ENCODE peak calls at places on chromosomes 7 and 10, in seven cellular contexts. V, B, W, I, H, M and P are unnamed samples.

GRCh38 chr10:100679327-100679726 is 66.1 kb upstream of the PAX2 start:
- DNase-seq in V (no peak), H (no peak), I (no peak), W (no peak), M (no peak), B (no peak), P (no peak)

GRCh38 chr10:97734021-97734420 is 2.9 kb upstream of the ZFYVE27 start:
- DNase-seq in H (no peak), I (no peak), V (no peak), M (no peak), W (no peak), B (no peak), P (no peak)

GRCh38 chr7:131606346-131607290 is 50.2 kb upstream of the PODXL start:
- DNase-seq in M (no peak), V (no peak), H (no peak), B (peak), I (no peak), W (no peak), P (no peak)

GRCh38 chr10:34001087-34001580 is 666.7 kb upstream of the NRP1 start:
- DNase-seq in H (no peak), V (no peak), I (no peak), W (no peak), B (no peak), M (no peak), P (no peak)

GRCh38 chr10:51960494-51960895 is 261.1 kb upstream of the CSTF2T start:
- DNase-seq in W (no peak), M (peak), B (no peak), V (peak), I (peak), H (peak), P (peak)

GRCh38 chr7:129072410-129073063 is 17.6 kb upstream of the TNPO3 start:
- DNase-seq in W (no peak), I (no peak), V (no peak), B (no peak), M (no peak), H (no peak), P (no peak)

GRCh38 chr7:129914536-129915272 is 38.1 kb downstream of the UBE2H start:
- DNase-seq in B (no peak), M (peak), V (no peak), W (no peak), H (no peak), I (no peak), P (no peak)

GRCh38 chr7:157849726-157850125 is 512.9 kb downstream of the DNAJB6 start:
- DNase-seq in M (no peak), V (no peak), H (no peak), W (no peak), B (no peak), I (no peak), P (no peak)

GRCh38 chr10:112898540-112899395 is 51.3 kb upstream of the TCF7L2 start:
- DNase-seq in V (peak), I (no peak), H (peak), W (peak), B (no peak), M (peak), P (peak)

GRCh38 chr7:119374436-119374835 is 898.5 kb upstream of the KCND2 start:
- DNase-seq in W (no peak), B (no peak), V (no peak), M (no peak), H (no peak), I (no peak), P (no peak)

GRCh38 chr10:60479305-60480020 is 89.8 kb upstream of the ANK3 start:
- DNase-seq in W (no peak), V (no peak), B (no peak), H (peak), I (no peak), M (peak), P (no peak)

GRCh38 chr7:51325231-51325630 is 8.6 kb upstream of the COBL start:
- DNase-seq in H (no peak), B (no peak), M (no peak), W (no peak), V (no peak), I (no peak), P (no peak)

GRCh38 chr10:89278034-89278535 is 23.8 kb upstream of the IFIT2 start:
- DNase-seq in H (peak), V (peak), I (no peak), B (no peak), W (peak), M (peak), P (peak)

GRCh38 chr10:98608417-98608816 is 161.7 kb upstream of the HPS1 start:
- DNase-seq in H (no peak), B (no peak), V (no peak), M (no peak), W (no peak), I (no peak), P (no peak)

GRCh38 chr7:98105942-98106544 is 619 bp upstream of the LMTK2 start:
- DNase-seq in H (no peak), M (no peak), V (peak), W (no peak), B (peak), I (no peak), P (no peak)

GRCh38 chr10:47027108-47027811 is 116.0 kb downstream of the PTPN20 start:
- DNase-seq in V (no peak), I (no peak), B (no peak), H (no peak), M (no peak), W (peak), P (no peak)

GRCh38 chr7:1211611-1212010 is 21.1 kb upstream of the UNCX start:
- DNase-seq in I (no peak), M (no peak), B (no peak), W (no peak), H (no peak), V (no peak), P (no peak)

GRCh38 chr7:81903115-81903514 is 133.3 kb upstream of the HGF start:
- DNase-seq in M (peak), W (no peak), B (no peak), I (no peak), H (peak), V (no peak), P (no peak)